ENCODE peak calls at places on chromosomes 6 and 20, in ten cellular contexts. K, L, G, Y, M, U, Z, B, C and O are unnamed samples.

GRCh38 chr6:111985202-111985731 is 68.6 kb upstream of the CCN6 start:
- DNase-seq in M (no peak), Y (peak; percentile 99), B (peak; percentile 96), G (no peak), L (no peak), Z (no peak), C (peak; percentile 61), K (no peak), U (no peak), O (peak; percentile 78)

GRCh38 chr20:61886721-61887658 is 178.7 kb downstream of the TAF4 start:
- DNase-seq in Z (no peak), L (peak; percentile 10), K (peak; percentile 39), C (no peak), M (peak; percentile 66), G (no peak), U (no peak), Y (no peak), B (peak; percentile 35), O (no peak)

GRCh38 chr6:110320307-110320706 is 37.8 kb downstream of the METTL24 start:
- DNase-seq in B (no peak), Z (no peak), C (no peak), U (no peak), Y (no peak), K (no peak), L (no peak), M (no peak), G (no peak), O (no peak)

GRCh38 chr20:44637042-44637441 is 14.5 kb downstream of the ADA start:
- DNase-seq in M (no peak), Z (no peak), U (no peak), C (no peak), K (no peak), B (no peak), L (no peak), Y (no peak), G (no peak), O (no peak)

GRCh38 chr20:13213335-13213734 is 7.7 kb upstream of the ISM1 start:
- DNase-seq in K (no peak), L (no peak), M (no peak), U (no peak), G (no peak), Z (no peak), Y (no peak), B (no peak), C (no peak), O (no peak)

GRCh38 chr6:82906489-82906888 is 159.2 kb downstream of the UBE3D start:
- DNase-seq in L (no peak), U (no peak), C (no peak), M (peak; percentile 25), G (no peak), Y (peak; percentile 31), B (peak; percentile 50), K (no peak), Z (no peak), O (no peak)

GRCh38 chr20:46341374-46342044 is 33.2 kb upstream of the CDH22 start:
- DNase-seq in B (no peak), M (peak; percentile 72), C (no peak), Y (no peak), L (no peak), Z (no peak), U (no peak), K (no peak), G (no peak), O (no peak)

GRCh38 chr6:111068116-111068897 is 19.0 kb upstream of the SLC16A10 start:
- DNase-seq in G (no peak), K (no peak), C (no peak), U (no peak), Z (no peak), M (no peak), Y (no peak), L (no peak), B (no peak), O (no peak)

GRCh38 chr20:51586005-51586440 is 43.5 kb upstream of the NFATC2 start:
- DNase-seq in Z (no peak), G (no peak), Y (peak; percentile 91), B (peak; percentile 83), C (no peak), L (no peak), M (no peak), K (no peak), U (no peak), O (no peak)

GRCh38 chr20:32289661-32290431 is 12.4 kb downstream of the KIF3B start:
- DNase-seq in U (no peak), K (peak; percentile 37), M (no peak), Y (no peak), B (no peak), L (no peak), C (no peak), G (peak; percentile 46), Z (peak; percentile 68), O (no peak)

GRCh38 chr6:29845405-29846006 is 17.9 kb downstream of the HLA-G start:
- DNase-seq in C (no peak), Y (no peak), B (no peak), M (no peak), G (no peak), U (no peak), L (no peak), K (no peak), Z (peak; percentile 47), O (no peak)

GRCh38 chr6:2959909-2960719 is 11.3 kb downstream of the SERPINB6 start:
- DNase-seq in B (peak; percentile 90), C (peak; percentile 30), Z (no peak), G (no peak), Y (peak; percentile 78), U (no peak), M (peak; percentile 32), K (peak; percentile 29), L (no peak), O (no peak)

GRCh38 chr6:160431791-160432404 is 83.7 kb downstream of the SLC22A3 start:
- DNase-seq in L (no peak), M (no peak), G (no peak), U (no peak), Z (no peak), B (no peak), Y (peak; percentile 30), K (no peak), C (no peak), O (no peak)

GRCh38 chr20:22684072-22684762 is 99.8 kb upstream of the FOXA2 start:
- DNase-seq in C (peak; percentile 60), L (peak; percentile 48), M (peak; percentile 87), G (peak; percentile 78), K (peak; percentile 66), U (no peak), Y (peak; percentile 18), B (peak; percentile 67), Z (peak; percentile 57), O (peak; percentile 63)

GRCh38 chr6:149488815-149489214 is 4.0 kb upstream of the ZC3H12D start:
- DNase-seq in Y (no peak), L (no peak), B (no peak), M (no peak), G (no peak), C (no peak), U (peak; percentile 20), K (no peak), Z (no peak), O (no peak)

DNA sequence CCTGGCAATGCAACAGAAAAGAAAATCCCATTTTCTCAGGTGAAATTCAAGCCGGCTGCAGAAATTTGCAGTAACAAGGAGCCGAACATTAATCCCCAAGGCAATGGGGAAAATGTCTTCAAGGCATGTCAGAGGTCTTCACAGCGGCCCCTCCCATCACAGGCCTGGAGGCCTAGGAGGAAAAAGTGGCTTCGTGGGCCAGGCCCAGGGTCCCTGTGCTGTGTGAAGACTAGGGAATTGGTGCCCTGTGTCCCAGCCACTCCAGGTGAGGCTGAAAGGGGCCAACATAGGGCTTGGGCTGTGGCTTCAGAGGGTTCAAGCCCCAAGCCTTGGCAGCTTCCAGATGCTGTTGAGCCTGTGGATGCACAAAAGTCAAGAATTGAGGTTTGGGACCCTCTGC is 111.7 kb downstream of the CD24 start:
- DNase-seq in G (no peak), Z (no peak), C (no peak), L (no peak), U (no peak), M (no peak), Y (no peak), K (no peak), B (no peak), O (no peak)
- H3K9me3 ChIP-seq in G (peaks cover 5% of the 10 kb centered on the region), Z (peaks cover 11% of the 10 kb centered on the region), C (no peaks in the 10 kb centered on the region), L (peaks cover 4% of the 10 kb centered on the region), U (no peaks in the 10 kb centered on the region), M (peaks cover 3% of the 10 kb centered on the region), Y (peaks cover 11% of the 10 kb centered on the region), K (no peaks in the 10 kb centered on the region), B (no peaks in the 10 kb centered on the region), O (peaks cover 8% of the 10 kb centered on the region)

GRCh38 chr6:106586815-106587214 is 42.5 kb downstream of the RTN4IP1 start:
- DNase-seq in M (no peak), B (peak; percentile 65), Y (no peak), G (no peak), C (no peak), K (no peak), U (no peak), Z (no peak), L (no peak), O (no peak)
- H3K36me3 ChIP-seq in M (no peaks in the 10 kb centered on the region), B (peaks cover 8% of the 10 kb centered on the region), Y (no peaks in the 10 kb centered on the region), G (peaks cover 77% of the 10 kb centered on the region), C (no peaks in the 10 kb centered on the region), K (no peaks in the 10 kb centered on the region), U (peaks cover 15% of the 10 kb centered on the region), Z (no peaks in the 10 kb centered on the region), L (peaks cover 72% of the 10 kb centered on the region), O (no peaks in the 10 kb centered on the region)

DNA sequence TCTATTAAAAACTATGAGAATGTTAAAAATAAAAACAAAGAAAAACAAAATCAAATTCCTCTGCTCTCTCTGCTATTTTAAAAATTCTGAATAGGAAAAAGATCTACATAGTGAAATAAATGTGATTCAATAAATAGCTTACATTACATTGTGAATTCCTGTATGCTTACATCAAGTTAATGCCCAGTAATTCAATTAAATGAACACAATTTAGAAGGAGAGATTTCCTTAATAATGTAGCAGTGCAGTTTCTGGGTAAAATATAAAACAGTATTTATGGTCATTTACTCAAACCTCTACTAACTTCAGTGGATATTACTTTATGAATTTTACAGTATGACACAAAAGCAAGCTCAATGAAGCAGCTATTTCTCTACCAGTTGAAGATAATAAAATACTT is 594.6 kb downstream of the EYS start:
- DNase-seq in L (no peak), G (no peak), C (no peak), M (no peak), K (no peak), Y (no peak), B (no peak), Z (no peak), U (no peak), O (no peak)
- H3K9me3 ChIP-seq in L (no peaks in the 10 kb centered on the region), G (no peaks in the 10 kb centered on the region), C (no peaks in the 10 kb centered on the region), M (no peaks in the 10 kb centered on the region), K (no peaks in the 10 kb centered on the region), Y (no peaks in the 10 kb centered on the region), B (no peaks in the 10 kb centered on the region), Z (no peaks in the 10 kb centered on the region), U (no peaks in the 10 kb centered on the region), O (no peaks in the 10 kb centered on the region)

GRCh38 chr20:37390503-37390890 is 44.6 kb downstream of the SRC start:
- DNase-seq in M (no peak), Z (no peak), K (no peak), C (no peak), B (no peak), L (no peak), U (peak; percentile 34), Y (no peak), G (no peak), O (no peak)
- H3K36me3 ChIP-seq in M (no peaks in the 10 kb centered on the region), Z (peaks cover 5% of the 10 kb centered on the region), K (peaks cover 14% of the 10 kb centered on the region), C (no peaks in the 10 kb centered on the region), B (peaks cover 37% of the 10 kb centered on the region), L (no peaks in the 10 kb centered on the region), U (peaks cover 36% of the 10 kb centered on the region), Y (no peaks in the 10 kb centered on the region), G (peaks cover 99% of the 10 kb centered on the region), O (peaks cover 6% of the 10 kb centered on the region)